ENCODE peak calls at places on chromosomes 4 and X, in ten cellular contexts. A, B, D, F, R, G, J, Z, P and L are unnamed samples.

GRCh38 chr4:154049457-154050181 is 260.7 kb upstream of the SFRP2 start:
- DNase-seq in A (no peak), B (peak), D (peak), F (no peak), R (no peak), G (peak), J (no peak), Z (no peak), P (peak), L (no peak)

GRCh38 chr4:20612313-20612712 is 87.9 kb upstream of the PACRGL start:
- DNase-seq in A (no peak), B (peak), D (peak), F (no peak), R (peak), G (peak), J (no peak), Z (no peak), P (no peak), L (no peak)

GRCh38 chr4:17898553-17898952 is 87.8 kb downstream of the NCAPG start:
- DNase-seq in A (no peak), B (no peak), D (no peak), F (no peak), R (no peak), G (no peak), J (no peak), Z (no peak), P (no peak), L (no peak)

GRCh38 chr4:165726831-165727230 is 146.2 kb upstream of the TLL1 start:
- DNase-seq in A (no peak), B (peak), D (peak), F (no peak), R (peak), G (no peak), J (no peak), Z (no peak), P (no peak), L (no peak)

GRCh38 chr4:188146618-188147017 is 7.4 kb downstream of the TRIML1 start:
- DNase-seq in A (no peak), B (no peak), D (no peak), F (no peak), R (no peak), G (no peak), J (no peak), Z (no peak), P (no peak), L (no peak)

GRCh38 chr4:82780398-82781231 is 18.0 kb downstream of the SCD5 start:
- DNase-seq in A (no peak), B (peak), D (peak), F (peak), R (no peak), G (peak), J (peak), Z (no peak), P (peak), L (no peak)

GRCh38 chr4:98290511-98290910 is 29.3 kb downstream of the RAP1GDS1 start:
- DNase-seq in A (no peak), B (peak), D (no peak), F (no peak), R (peak), G (peak), J (no peak), Z (no peak), P (no peak), L (no peak)

GRCh38 chr4:56907489-56908205 is at the start of gene REST:
- DNase-seq in A (no peak), B (peak), D (peak), F (peak), R (peak), G (peak), J (peak), Z (peak), P (peak), L (no peak)

GRCh38 chr4:169208090-169208455 is 62.7 kb downstream of the SH3RF1 start:
- DNase-seq in A (no peak), B (no peak), D (no peak), F (no peak), R (no peak), G (peak), J (no peak), Z (no peak), P (no peak), L (no peak)

GRCh38 chr4:20203508-20203907 is 48.2 kb upstream of the SLIT2 start:
- DNase-seq in A (no peak), B (peak), D (peak), F (no peak), R (peak), G (peak), J (no peak), Z (no peak), P (no peak), L (no peak)

GRCh38 chrX:22313757-22314156 is 41.0 kb downstream of the CBLL2 start:
- DNase-seq in A (no peak), B (no peak), D (no peak), F (no peak), R (no peak), G (no peak), J (no peak), Z (no peak), P (no peak), L (no peak)

GRCh38 chr4:176492648-176493302 is 173.0 kb downstream of the SPCS3 start:
- DNase-seq in A (no peak), B (peak), D (no peak), F (no peak), R (no peak), G (peak), J (no peak), Z (no peak), P (no peak), L (peak)

GRCh38 chrX:2627272-2627867 is 63.7 kb upstream of the CD99 start:
- DNase-seq in A (no peak), B (peak), D (peak), F (no peak), R (no peak), G (peak), J (no peak), Z (peak), P (peak), L (no peak)

GRCh38 chr4:47184071-47184470 is 152.7 kb downstream of the GABRB1 start:
- DNase-seq in A (no peak), B (no peak), D (no peak), F (no peak), R (no peak), G (no peak), J (no peak), Z (no peak), P (no peak), L (no peak)

GRCh38 chr4:6724461-6725111 is 8.6 kb downstream of the BLOC1S4 start:
- DNase-seq in A (no peak), B (peak), D (no peak), F (no peak), R (no peak), G (peak), J (no peak), Z (no peak), P (no peak), L (no peak)

GRCh38 chr4:81065446-81065845 is 34.9 kb downstream of the BMP3 start:
- DNase-seq in A (no peak), B (no peak), D (no peak), F (no peak), R (no peak), G (no peak), J (no peak), Z (no peak), P (no peak), L (no peak)

GRCh38 chrX:53714580-53715335 is 28.2 kb upstream of the HUWE1 start:
- DNase-seq in A (no peak), B (peak), D (peak), F (no peak), R (peak), G (peak), J (no peak), Z (no peak), P (no peak), L (peak)

GRCh38 chr4:8274066-8274652 is 4.6 kb downstream of the HTRA3 start:
- DNase-seq in A (no peak), B (no peak), D (no peak), F (no peak), R (no peak), G (no peak), J (peak), Z (no peak), P (no peak), L (no peak)

GRCh38 chrX:43822015-43822414 is 60.2 kb downstream of the MAOB start:
- DNase-seq in A (no peak), B (peak), D (peak), F (no peak), R (peak), G (peak), J (no peak), Z (no peak), P (no peak), L (no peak)

GRCh38 chr4:147651563-147651962 is 32.4 kb downstream of the PRMT9 start:
- DNase-seq in A (no peak), B (no peak), D (no peak), F (no peak), R (no peak), G (no peak), J (no peak), Z (no peak), P (no peak), L (no peak)

GRCh38 chr4:56698329-56698728 is 17.2 kb upstream of the HOPX start:
- DNase-seq in A (no peak), B (peak), D (peak), F (no peak), R (no peak), G (peak), J (no peak), Z (no peak), P (peak), L (no peak)

GRCh38 chrX:48492293-48492910 is 16.4 kb upstream of the PORCN start:
- DNase-seq in A (no peak), B (no peak), D (peak), F (no peak), R (no peak), G (peak), J (no peak), Z (no peak), P (no peak), L (no peak)

GRCh38 chrX:42176790-42177189 is 253.4 kb upstream of the CASK start:
- DNase-seq in A (no peak), B (no peak), D (no peak), F (no peak), R (no peak), G (no peak), J (no peak), Z (no peak), P (no peak), L (no peak)

GRCh38 chr4:157221895-157222763 is 1.6 kb downstream of the GRIA2 start:
- DNase-seq in A (no peak), B (peak), D (peak), F (no peak), R (no peak), G (no peak), J (no peak), Z (no peak), P (peak), L (no peak)

GRCh38 chrX:31260351-31260750 is 188.5 kb upstream of the FTHL17 start:
- DNase-seq in A (no peak), B (peak), D (peak), F (no peak), R (peak), G (peak), J (no peak), Z (no peak), P (no peak), L (no peak)

GRCh38 chr4:97912151-97912550 is 231.1 kb downstream of the STPG2 start:
- DNase-seq in A (no peak), B (no peak), D (no peak), F (no peak), R (no peak), G (no peak), J (no peak), Z (no peak), P (no peak), L (no peak)

GRCh38 chr4:169270810-169271691 is at the start of gene SH3RF1:
- DNase-seq in A (no peak), B (peak), D (peak), F (peak), R (no peak), G (peak), J (peak), Z (peak), P (peak), L (no peak)

GRCh38 chrX:63506320-63506719 is 155.2 kb upstream of the SPIN4 start:
- DNase-seq in A (no peak), B (peak), D (peak), F (no peak), R (peak), G (peak), J (no peak), Z (no peak), P (peak), L (no peak)

GRCh38 chrX:39757971-39758370 is 339.8 kb downstream of the BCOR start:
- DNase-seq in A (no peak), B (peak), D (peak), F (no peak), R (peak), G (peak), J (no peak), Z (no peak), P (no peak), L (no peak)

GRCh38 chr4:112274959-112275358 is 10.7 kb downstream of the TIFA start:
- DNase-seq in A (no peak), B (no peak), D (no peak), F (no peak), R (no peak), G (no peak), J (no peak), Z (no peak), P (no peak), L (no peak)

GRCh38 chrX:84186603-84187358 is 1.2 kb downstream of the RPS6KA6 start:
- DNase-seq in A (no peak), B (peak), D (peak), F (no peak), R (no peak), G (peak), J (no peak), Z (peak), P (no peak), L (no peak)

GRCh38 chr4:13248621-13249298 is 235.4 kb downstream of the RAB28 start:
- DNase-seq in A (no peak), B (peak), D (no peak), F (no peak), R (no peak), G (peak), J (no peak), Z (no peak), P (no peak), L (no peak)

GRCh38 chrX:46447384-46447783 is 97.8 kb downstream of the ZNF674 start:
- DNase-seq in A (no peak), B (peak), D (peak), F (no peak), R (no peak), G (no peak), J (no peak), Z (no peak), P (no peak), L (no peak)

GRCh38 chrX:150873616-150874015 is 24.9 kb downstream of the CD99L2 start:
- DNase-seq in A (no peak), B (peak), D (peak), F (peak), R (no peak), G (peak), J (no peak), Z (no peak), P (no peak), L (no peak)

GRCh38 chr4:93359609-93360008 is 468.9 kb upstream of the ATOH1 start:
- DNase-seq in A (no peak), B (no peak), D (no peak), F (no peak), R (no peak), G (no peak), J (no peak), Z (no peak), P (no peak), L (no peak)

GRCh38 chrX:14798805-14799397 is 74.0 kb downstream of the FANCB start:
- DNase-seq in A (no peak), B (no peak), D (no peak), F (no peak), R (no peak), G (no peak), J (no peak), Z (no peak), P (no peak), L (no peak)

GRCh38 chr4:26787461-26788340 is 72.9 kb upstream of the STIM2 start:
- DNase-seq in A (no peak), B (peak), D (peak), F (peak), R (peak), G (peak), J (peak), Z (peak), P (peak), L (no peak)
- TF ChIP-seq CTCF in A (peak), B (peak), D (peak), F (peak), R (peak), G (peak), J (no peak), Z (no peak), P (peak), L (peak)

GRCh38 chr4:37662861-37663390 is 23.2 kb downstream of the RELL1 start:
- DNase-seq in A (no peak), B (peak), D (no peak), F (peak), R (no peak), G (peak), J (no peak), Z (peak), P (peak), L (no peak)
- H3K4me3 ChIP-seq in A (peak), B (no peak), D (no peak), F (peak), R (no peak), G (no peak), J (no peak), Z (no peak), P (no peak), L (no peak)

GRCh38 chr4:3368841-3369760 is 72.7 kb upstream of the HGFAC start:
- DNase-seq in A (no peak), B (peak), D (no peak), F (peak), R (no peak), G (no peak), J (peak), Z (no peak), P (no peak), L (no peak)

GRCh38 chr4:3369781-3370660 is 71.7 kb upstream of the HGFAC start:
- DNase-seq in A (no peak), B (peak), D (peak), F (peak), R (peak), G (peak), J (peak), Z (no peak), P (peak), L (no peak)

GRCh38 chr4:3367866-3368265 is 73.9 kb upstream of the HGFAC start:
- DNase-seq in A (no peak), B (no peak), D (no peak), F (no peak), R (no peak), G (no peak), J (no peak), Z (no peak), P (no peak), L (no peak)

GRCh38 chr4:3366893-3367775 is 74.3 kb downstream of the RGS12 start:
- DNase-seq in A (no peak), B (no peak), D (no peak), F (peak), R (no peak), G (no peak), J (no peak), Z (no peak), P (no peak), L (no peak)

DNA sequence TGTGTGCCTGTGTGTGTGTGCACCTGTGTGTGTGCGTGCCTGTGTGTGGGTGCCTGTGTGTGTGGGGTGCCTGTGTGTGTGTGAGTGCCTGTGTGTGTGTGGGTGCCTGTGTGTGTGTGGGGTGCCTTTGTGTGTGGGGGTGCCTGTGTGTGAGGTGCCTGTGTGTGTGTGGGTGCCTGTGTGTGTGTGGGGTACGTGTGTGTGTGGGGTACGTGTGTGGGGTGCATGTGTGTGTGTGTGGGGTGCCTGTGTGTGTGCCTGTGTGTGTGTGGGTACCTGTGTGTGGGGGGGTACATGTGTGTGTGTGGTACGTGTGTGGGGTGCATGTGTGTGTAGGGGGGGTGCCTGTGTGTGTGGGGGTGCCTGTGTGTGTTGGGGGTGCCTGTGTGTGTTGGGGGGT is 73.4 kb upstream of the HGFAC start:
- DNase-seq in A (no peak), B (no peak), D (no peak), F (no peak), R (no peak), G (no peak), J (no peak), Z (no peak), P (no peak), L (no peak)
- TF ChIP-seq CTCF in A (no peak), B (no peak), D (no peak), F (no peak), R (no peak), G (no peak), J (no peak), Z (no peak), P (no peak), L (no peak)

GRCh38 chr4:75726577-75726976 is 2.2 kb downstream of the USO1 start:
- DNase-seq in A (no peak), B (no peak), D (no peak), F (no peak), R (no peak), G (no peak), J (no peak), Z (no peak), P (no peak), L (no peak)
- H3K4me3 ChIP-seq in A (peak), B (peak), D (peak), F (peak), R (peak), G (peak), J (no peak), Z (peak), P (no peak), L (peak)

GRCh38 chrX:8183281-8183680 is 12.2 kb upstream of the VCX2 start:
- DNase-seq in A (no peak), B (peak), D (no peak), F (no peak), R (peak), G (peak), J (no peak), Z (no peak), P (no peak), L (no peak)

GRCh38 chrX:8179653-8180052 is 8.6 kb upstream of the VCX2 start:
- DNase-seq in A (no peak), B (no peak), D (peak), F (no peak), R (no peak), G (peak), J (no peak), Z (peak), P (no peak), L (no peak)
- TF ChIP-seq CTCF in A (peak), B (no peak), D (peak), F (no peak), R (peak), G (no peak), J (no peak), Z (no peak), P (peak), L (no peak)

GRCh38 chr4:14716622-14717021 is 285.7 kb upstream of the CPEB2 start:
- DNase-seq in A (no peak), B (no peak), D (no peak), F (no peak), R (no peak), G (no peak), J (no peak), Z (no peak), P (no peak), L (no peak)
- H3K4me3 ChIP-seq in A (no peak), B (no peak), D (no peak), F (no peak), R (no peak), G (no peak), J (no peak), Z (no peak), P (no peak), L (no peak)